ENCODE peak calls at places on chromosomes 11 and 22, in seven cellular contexts. Z, N, A, Y, T, R and C are unnamed samples.

GRCh38 chr11:64246874-64247728 is at the start of gene PPP1R14B:
- DNase-seq in Y (peak), R (no peak), N (peak), Z (peak), T (peak), A (peak), C (peak)

GRCh38 chr11:69115586-69116560 is 39.9 kb upstream of the SMIM38 start:
- DNase-seq in A (peak), R (no peak), Y (no peak), Z (no peak), T (no peak), N (no peak), C (no peak)

GRCh38 chr11:47183031-47183856 is 3.0 kb downstream of the PACSIN3 start:
- DNase-seq in A (no peak), Y (no peak), Z (no peak), N (no peak), R (no peak), T (no peak), C (no peak)

GRCh38 chr11:73147771-73148681 is 5.9 kb upstream of the FCHSD2 start:
- DNase-seq in R (peak), Y (no peak), N (no peak), Z (no peak), T (no peak), A (peak), C (peak)

GRCh38 chr11:10459029-10459970 is 4.2 kb downstream of the AMPD3 start:
- DNase-seq in Z (peak), R (no peak), Y (no peak), T (no peak), N (no peak), A (no peak), C (peak)

GRCh38 chr22:17629167-17629489 is 579 bp upstream of the ATP6V1E1 start:
- DNase-seq in A (no peak), Y (no peak), R (no peak), N (no peak), Z (no peak), T (no peak), C (no peak)

GRCh38 chr11:35427158-35427557 is 7.8 kb upstream of the SLC1A2 start:
- DNase-seq in T (peak), R (no peak), N (no peak), Y (no peak), A (peak), Z (no peak), C (no peak)

GRCh38 chr11:65524747-65525658 is at the start of gene SCYL1:
- DNase-seq in T (peak), N (no peak), R (no peak), A (peak), Y (peak), Z (peak), C (peak)

GRCh38 chr11:34346551-34346950 is 11.3 kb downstream of the ABTB2 start:
- DNase-seq in N (no peak), Y (peak), T (peak), Z (no peak), A (peak), R (no peak), C (no peak)

GRCh38 chr11:27699242-27699925 is 871 bp downstream of the BDNF start:
- DNase-seq in T (peak), Z (no peak), R (no peak), N (no peak), A (no peak), Y (no peak), C (no peak)

GRCh38 chr11:34154059-34154875 is 48.8 kb downstream of the NAT10 start:
- DNase-seq in A (no peak), R (no peak), Y (no peak), Z (no peak), N (no peak), T (no peak), C (peak)

GRCh38 chr22:50439314-50440250 is 35.3 kb downstream of the SBF1 start:
- DNase-seq in Z (no peak), A (no peak), T (no peak), Y (no peak), R (no peak), N (no peak), C (no peak)

GRCh38 chr22:46280999-46281623 is 13.3 kb downstream of the TTC38 start:
- DNase-seq in T (no peak), A (peak), Y (no peak), Z (no peak), N (no peak), R (no peak), C (no peak)

GRCh38 chr11:87020764-87021365 is 16.9 kb upstream of the TMEM135 start:
- DNase-seq in Y (no peak), N (no peak), A (no peak), Z (no peak), R (no peak), T (no peak), C (no peak)

GRCh38 chr11:131815631-131816030 is 445.2 kb downstream of the NTM start:
- DNase-seq in Y (no peak), T (no peak), Z (no peak), N (no peak), R (no peak), A (no peak), C (no peak)

GRCh38 chr11:46391186-46391577 is 394 bp downstream of the CHRM4 start:
- DNase-seq in N (no peak), R (peak), A (no peak), T (no peak), Y (no peak), Z (no peak), C (no peak)